ENCODE peak calls at places on chromosome 2, in nine cellular contexts. One of them, this sample, is unnamed.

GRCh38 chr2:219876931-219877330 is 249.5 kb downstream of the SLC4A3 start:
- DNase-seq in mammary epithelial cell: no peak
- DNase-seq in activated CD4-positive, alpha-beta T cell treated with anti-CD3 and anti-CD28 coated beads, Interleukin-2, amount 50 U/mL, for 1 hour: no peak
- DNase-seq in NCI-H1092: no peak
- DNase-seq in activated T-cell treated with anti-CD3 and anti-CD28 coated beads for 1 hour: no peak
- DNase-seq in pons: no peak
- DNase-seq in neural progenitor cell: no peak
- DNase-seq in fibroblast of villous mesenchyme: no peak
- DNase-seq in GM04504: no peak
- DNase-seq in this sample: no peak

GRCh38 chr2:73071452-73072399 is at the start of gene SFXN5:
- DNase-seq in mammary epithelial cell: peak
- DNase-seq in activated CD4-positive, alpha-beta T cell treated with anti-CD3 and anti-CD28 coated beads, Interleukin-2, amount 50 U/mL, for 1 hour: peak
- DNase-seq in NCI-H1092: peak
- DNase-seq in activated T-cell treated with anti-CD3 and anti-CD28 coated beads for 1 hour: peak
- DNase-seq in pons: peak
- DNase-seq in neural progenitor cell: peak
- DNase-seq in fibroblast of villous mesenchyme: peak
- DNase-seq in GM04504: peak
- DNase-seq in this sample: peak

GRCh38 chr2:205484717-205485116 is 197.6 kb upstream of the NRP2 start:
- DNase-seq in mammary epithelial cell: no peak
- DNase-seq in activated CD4-positive, alpha-beta T cell treated with anti-CD3 and anti-CD28 coated beads, Interleukin-2, amount 50 U/mL, for 1 hour: no peak
- DNase-seq in NCI-H1092: no peak
- DNase-seq in activated T-cell treated with anti-CD3 and anti-CD28 coated beads for 1 hour: no peak
- DNase-seq in pons: no peak
- DNase-seq in neural progenitor cell: no peak
- DNase-seq in fibroblast of villous mesenchyme: no peak
- DNase-seq in GM04504: no peak
- DNase-seq in this sample: no peak

GRCh38 chr2:226611944-226612318 is 187.7 kb downstream of the IRS1 start:
- DNase-seq in mammary epithelial cell: peak
- DNase-seq in activated CD4-positive, alpha-beta T cell treated with anti-CD3 and anti-CD28 coated beads, Interleukin-2, amount 50 U/mL, for 1 hour: no peak
- DNase-seq in NCI-H1092: no peak
- DNase-seq in activated T-cell treated with anti-CD3 and anti-CD28 coated beads for 1 hour: no peak
- DNase-seq in pons: no peak
- DNase-seq in neural progenitor cell: no peak
- DNase-seq in fibroblast of villous mesenchyme: peak
- DNase-seq in GM04504: no peak
- DNase-seq in this sample: no peak

GRCh38 chr2:80068068-80068467 is 236.5 kb downstream of the LRRTM1 start:
- DNase-seq in mammary epithelial cell: no peak
- DNase-seq in activated CD4-positive, alpha-beta T cell treated with anti-CD3 and anti-CD28 coated beads, Interleukin-2, amount 50 U/mL, for 1 hour: no peak
- DNase-seq in NCI-H1092: peak
- DNase-seq in activated T-cell treated with anti-CD3 and anti-CD28 coated beads for 1 hour: no peak
- DNase-seq in pons: no peak
- DNase-seq in neural progenitor cell: no peak
- DNase-seq in fibroblast of villous mesenchyme: no peak
- DNase-seq in GM04504: no peak
- DNase-seq in this sample: no peak

GRCh38 chr2:232542715-232543467 is 3.4 kb downstream of the CHRNG start:
- DNase-seq in mammary epithelial cell: no peak
- DNase-seq in activated CD4-positive, alpha-beta T cell treated with anti-CD3 and anti-CD28 coated beads, Interleukin-2, amount 50 U/mL, for 1 hour: no peak
- DNase-seq in NCI-H1092: no peak
- DNase-seq in activated T-cell treated with anti-CD3 and anti-CD28 coated beads for 1 hour: no peak
- DNase-seq in pons: no peak
- DNase-seq in neural progenitor cell: no peak
- DNase-seq in fibroblast of villous mesenchyme: no peak
- DNase-seq in GM04504: no peak
- DNase-seq in this sample: no peak

GRCh38 chr2:40304340-40304739 is 147.6 kb downstream of the SLC8A1 start:
- DNase-seq in mammary epithelial cell: no peak
- DNase-seq in activated CD4-positive, alpha-beta T cell treated with anti-CD3 and anti-CD28 coated beads, Interleukin-2, amount 50 U/mL, for 1 hour: no peak
- DNase-seq in NCI-H1092: no peak
- DNase-seq in activated T-cell treated with anti-CD3 and anti-CD28 coated beads for 1 hour: no peak
- DNase-seq in pons: no peak
- DNase-seq in neural progenitor cell: no peak
- DNase-seq in fibroblast of villous mesenchyme: no peak
- DNase-seq in GM04504: no peak
- DNase-seq in this sample: no peak

GRCh38 chr2:38873763-38874162 is 2.0 kb downstream of the DHX57 start:
- DNase-seq in mammary epithelial cell: no peak
- DNase-seq in activated CD4-positive, alpha-beta T cell treated with anti-CD3 and anti-CD28 coated beads, Interleukin-2, amount 50 U/mL, for 1 hour: no peak
- DNase-seq in NCI-H1092: no peak
- DNase-seq in activated T-cell treated with anti-CD3 and anti-CD28 coated beads for 1 hour: no peak
- DNase-seq in pons: no peak
- DNase-seq in neural progenitor cell: no peak
- DNase-seq in fibroblast of villous mesenchyme: no peak
- DNase-seq in GM04504: no peak
- DNase-seq in this sample: no peak

GRCh38 chr2:16925145-16925544 is 259.5 kb upstream of the CYRIA start:
- DNase-seq in mammary epithelial cell: no peak
- DNase-seq in activated CD4-positive, alpha-beta T cell treated with anti-CD3 and anti-CD28 coated beads, Interleukin-2, amount 50 U/mL, for 1 hour: no peak
- DNase-seq in NCI-H1092: no peak
- DNase-seq in activated T-cell treated with anti-CD3 and anti-CD28 coated beads for 1 hour: no peak
- DNase-seq in pons: no peak
- DNase-seq in neural progenitor cell: no peak
- DNase-seq in fibroblast of villous mesenchyme: no peak
- DNase-seq in GM04504: no peak
- DNase-seq in this sample: no peak

GRCh38 chr2:38508311-38509039 is 94.3 kb downstream of the HNRNPLL start:
- DNase-seq in mammary epithelial cell: peak
- DNase-seq in activated CD4-positive, alpha-beta T cell treated with anti-CD3 and anti-CD28 coated beads, Interleukin-2, amount 50 U/mL, for 1 hour: peak
- DNase-seq in NCI-H1092: peak
- DNase-seq in activated T-cell treated with anti-CD3 and anti-CD28 coated beads for 1 hour: peak
- DNase-seq in pons: peak
- DNase-seq in neural progenitor cell: peak
- DNase-seq in fibroblast of villous mesenchyme: peak
- DNase-seq in GM04504: no peak
- DNase-seq in this sample: peak

GRCh38 chr2:134420920-134421319 is 167.0 kb downstream of the MGAT5 start:
- DNase-seq in mammary epithelial cell: no peak
- DNase-seq in activated CD4-positive, alpha-beta T cell treated with anti-CD3 and anti-CD28 coated beads, Interleukin-2, amount 50 U/mL, for 1 hour: no peak
- DNase-seq in NCI-H1092: no peak
- DNase-seq in activated T-cell treated with anti-CD3 and anti-CD28 coated beads for 1 hour: no peak
- DNase-seq in pons: no peak
- DNase-seq in neural progenitor cell: no peak
- DNase-seq in fibroblast of villous mesenchyme: no peak
- DNase-seq in GM04504: no peak
- DNase-seq in this sample: no peak

This sample was measured in MM.1S.